ENCODE peak calls at places on chromosome 4, in ten cellular contexts. L, J, T, D, B, K, P, O, M and V are unnamed samples. For H3K9me3 and H3K4me1, the result is how much of the 10 kb centered on the place peaks cover.

GRCh38 chr4:145805490-145805889 is 125.5 kb downstream of the C4orf51 start:
- DNase-seq in P (no peak), L (peak), M (peak), B (no peak), D (no peak), J (no peak), K (no peak), T (no peak), O (no peak), V (no peak)

GRCh38 chr4:105462610-105463009 is 11.3 kb downstream of the PPA2 start:
- DNase-seq in B (no peak), L (no peak), M (no peak), J (no peak), T (no peak), D (no peak), O (no peak), P (no peak), K (no peak), V (no peak)

GRCh38 chr4:48445704-48446103 is 37.4 kb upstream of the SLC10A4 start:
- DNase-seq in P (no peak), B (no peak), J (no peak), T (no peak), M (no peak), K (no peak), D (peak), O (no peak), L (peak), V (no peak)

GRCh38 chr4:157358439-157358838 is 137.9 kb downstream of the GRIA2 start:
- DNase-seq in M (no peak), K (no peak), J (no peak), B (no peak), L (no peak), T (no peak), P (no peak), D (no peak), O (no peak), V (no peak)

GRCh38 chr4:112253382-112254000 is 21.9 kb downstream of the AP1AR start:
- DNase-seq in M (no peak), J (no peak), D (no peak), T (no peak), P (no peak), K (no peak), O (no peak), B (no peak), L (no peak), V (no peak)

GRCh38 chr4:85078016-85078415 is 111.5 kb upstream of the WDFY3 start:
- DNase-seq in B (no peak), P (no peak), O (no peak), J (no peak), L (no peak), D (no peak), K (no peak), T (no peak), M (no peak), V (no peak)

GRCh38 chr4:60034371-60034770 is 1165.8 kb upstream of the ADGRL3 start:
- DNase-seq in M (no peak), P (no peak), T (no peak), B (no peak), O (no peak), K (no peak), D (no peak), L (no peak), J (no peak), V (no peak)

GRCh38 chr4:39383690-39384089 is 17.5 kb upstream of the RFC1 start:
- DNase-seq in P (no peak), T (no peak), B (no peak), J (no peak), K (no peak), D (no peak), O (no peak), M (no peak), L (no peak), V (no peak)

GRCh38 chr4:177251237-177251636 is 58.4 kb upstream of the NEIL3 start:
- DNase-seq in M (no peak), L (no peak), D (no peak), P (no peak), O (no peak), K (no peak), J (no peak), T (no peak), B (no peak), V (no peak)

GRCh38 chr4:124903995-124904722 is 191.6 kb upstream of the ANKRD50 start:
- DNase-seq in B (peak), M (peak), J (no peak), P (no peak), O (no peak), T (no peak), L (peak), D (no peak), K (no peak), V (peak)

GRCh38 chr4:59612235-59612634 is 1587.9 kb upstream of the ADGRL3 start:
- DNase-seq in M (no peak), L (peak), T (no peak), B (no peak), D (peak), P (no peak), O (no peak), K (no peak), J (no peak), V (no peak)

GRCh38 chr4:38621004-38621684 is 42.9 kb upstream of the KLF3 start:
- DNase-seq in L (peak), J (no peak), O (no peak), K (peak), D (peak), B (peak), M (no peak), T (no peak), P (no peak), V (peak)

GRCh38 chr4:176778491-176778890 is 14.2 kb downstream of the VEGFC start:
- DNase-seq in K (no peak), M (no peak), O (no peak), J (no peak), P (no peak), T (no peak), L (peak), D (no peak), B (no peak), V (no peak)

GRCh38 chr4:66855956-66856355 is 689.3 kb downstream of the CENPC start:
- DNase-seq in T (no peak), D (no peak), P (no peak), L (no peak), M (no peak), K (no peak), O (no peak), J (no peak), B (no peak), V (no peak)

GRCh38 chr4:81442479-81443085 is 29.1 kb downstream of the RASGEF1B start:
- DNase-seq in M (no peak), J (no peak), K (no peak), D (no peak), P (no peak), L (peak), O (no peak), B (no peak), T (no peak), V (no peak)

GRCh38 chr4:105060628-105061027 is 86.0 kb upstream of the TET2 start:
- DNase-seq in O (no peak), J (no peak), L (peak), B (no peak), D (no peak), T (no peak), M (no peak), K (no peak), P (no peak), V (no peak)

GRCh38 chr4:96103086-96103485 is 263.2 kb downstream of the PDHA2 start:
- DNase-seq in J (no peak), M (no peak), P (no peak), O (no peak), K (no peak), L (no peak), T (no peak), B (no peak), D (no peak), V (no peak)

GRCh38 chr4:115580901-115581300 is 467.5 kb upstream of the NDST4 start:
- DNase-seq in O (no peak), K (no peak), P (no peak), T (no peak), M (no peak), D (no peak), J (no peak), L (no peak), B (no peak), V (no peak)

GRCh38 chr4:128574706-128575105 is 234.8 kb upstream of the JADE1 start:
- DNase-seq in B (peak), M (peak), J (peak), P (peak), O (peak), K (peak), D (peak), L (peak), T (peak), V (peak)

GRCh38 chr4:149751174-149751573 is 64.5 kb downstream of the IQCM start:
- DNase-seq in J (no peak), T (no peak), B (no peak), M (no peak), K (no peak), O (no peak), D (no peak), L (no peak), P (no peak), V (no peak)

GRCh38 chr4:150280081-150280950 is 202.1 kb downstream of the DCLK2 start:
- DNase-seq in D (no peak), B (no peak), L (peak), M (no peak), T (peak), J (no peak), P (no peak), K (no peak), O (no peak), V (no peak)

GRCh38 chr4:119517361-119518229 is 111.0 kb downstream of the PDE5A start:
- DNase-seq in O (no peak), P (no peak), K (no peak), M (no peak), B (no peak), J (no peak), T (no peak), D (no peak), L (peak), V (no peak)

GRCh38 chr4:144650311-144650820 is 4.4 kb downstream of the HHIP start:
- DNase-seq in M (no peak), T (no peak), L (no peak), P (no peak), J (no peak), D (no peak), B (no peak), O (no peak), K (no peak), V (no peak)

GRCh38 chr4:128153795-128154194 is 92.7 kb downstream of the LARP1B start:
- DNase-seq in M (no peak), K (no peak), L (no peak), T (no peak), P (no peak), J (no peak), B (no peak), O (no peak), D (no peak), V (no peak)

GRCh38 chr4:151921371-151921770 is 160.6 kb upstream of the GATB start:
- DNase-seq in L (peak), B (no peak), J (no peak), P (no peak), T (no peak), M (no peak), K (no peak), O (no peak), D (no peak), V (no peak)

DNA sequence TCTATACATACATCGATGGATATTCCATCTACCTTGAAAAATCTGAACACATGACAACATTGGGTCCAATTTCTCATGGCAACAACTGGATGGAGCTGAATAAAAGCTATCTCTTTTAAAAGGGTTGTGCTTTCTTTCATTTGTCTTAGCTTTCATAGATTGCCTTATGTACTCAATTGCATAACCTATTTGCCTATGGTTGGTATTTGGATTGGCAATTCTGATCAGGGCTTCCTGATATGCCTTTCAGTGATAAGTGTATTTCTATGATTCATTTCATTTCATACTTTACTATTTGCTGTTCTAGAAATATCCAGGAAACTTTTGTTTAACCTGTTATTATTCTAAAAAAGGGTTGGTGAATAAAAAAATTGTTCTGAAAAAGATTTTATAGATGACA is 509.9 kb downstream of the GRXCR1 start:
- DNase-seq in T (no peak), L (no peak), B (no peak), J (no peak), M (no peak), O (no peak), P (no peak), D (no peak), K (no peak), V (no peak)
- H3K9me3 ChIP-seq in T (under half), L (under half), B (under half), J (under half), M (under half), O (under half), P (under half), D (under half), K (under half), V (under half)

DNA sequence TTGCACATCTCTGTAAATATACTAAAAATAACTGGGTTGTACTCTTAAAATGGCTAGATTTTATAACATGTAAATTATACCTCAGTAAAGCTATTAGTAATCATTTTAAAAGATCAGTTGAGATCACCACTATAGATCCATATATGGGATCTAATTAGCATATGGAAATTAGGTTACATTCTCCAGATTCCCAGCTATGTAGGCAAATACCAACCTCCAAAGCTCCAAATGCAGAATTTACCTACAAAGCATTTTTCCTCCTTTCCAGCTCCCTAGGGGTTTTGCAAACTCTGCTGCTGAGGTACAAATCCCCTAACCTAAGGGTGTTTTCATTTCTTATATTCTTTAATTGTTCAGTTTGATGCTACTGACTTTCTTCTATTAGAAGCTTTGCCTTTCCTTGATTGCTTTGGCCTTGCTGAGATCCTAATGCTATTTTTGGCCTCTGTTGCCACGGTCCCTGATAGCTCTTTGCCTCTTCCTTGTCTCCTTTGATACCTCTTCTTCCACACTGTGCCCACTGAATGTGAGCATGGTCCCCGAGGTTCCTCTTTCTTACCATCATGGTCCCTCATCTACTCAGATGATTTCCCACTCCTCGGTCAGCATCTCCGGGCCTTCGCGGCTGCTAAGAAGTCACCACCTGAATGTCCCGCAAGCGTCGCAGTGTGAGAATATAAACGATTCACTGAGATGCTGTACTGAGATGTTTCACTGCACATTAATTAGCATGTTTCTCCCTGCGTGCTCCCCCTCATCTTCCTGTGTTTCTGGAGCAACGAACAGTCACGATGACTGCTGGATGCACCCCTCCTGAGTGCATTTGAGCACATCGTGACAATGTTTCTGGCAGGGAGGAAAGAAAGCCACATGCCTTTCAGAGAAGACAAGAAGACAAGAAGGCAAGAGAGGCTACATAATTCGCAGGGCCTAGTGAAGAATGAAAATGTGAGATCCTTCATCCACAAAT is 23.8 kb downstream of the ENPP6 start:
- DNase-seq in K (no peak), T (no peak), J (no peak), D (no peak), B (no peak), M (no peak), O (no peak), P (no peak), L (no peak), V (no peak)
- TF ChIP-seq POLR2A in K (no peak), T (no peak), J (no peak), D (no peak), B (no peak), M (no peak), O (no peak), P (no peak), L (no peak), V (no peak)

DNA sequence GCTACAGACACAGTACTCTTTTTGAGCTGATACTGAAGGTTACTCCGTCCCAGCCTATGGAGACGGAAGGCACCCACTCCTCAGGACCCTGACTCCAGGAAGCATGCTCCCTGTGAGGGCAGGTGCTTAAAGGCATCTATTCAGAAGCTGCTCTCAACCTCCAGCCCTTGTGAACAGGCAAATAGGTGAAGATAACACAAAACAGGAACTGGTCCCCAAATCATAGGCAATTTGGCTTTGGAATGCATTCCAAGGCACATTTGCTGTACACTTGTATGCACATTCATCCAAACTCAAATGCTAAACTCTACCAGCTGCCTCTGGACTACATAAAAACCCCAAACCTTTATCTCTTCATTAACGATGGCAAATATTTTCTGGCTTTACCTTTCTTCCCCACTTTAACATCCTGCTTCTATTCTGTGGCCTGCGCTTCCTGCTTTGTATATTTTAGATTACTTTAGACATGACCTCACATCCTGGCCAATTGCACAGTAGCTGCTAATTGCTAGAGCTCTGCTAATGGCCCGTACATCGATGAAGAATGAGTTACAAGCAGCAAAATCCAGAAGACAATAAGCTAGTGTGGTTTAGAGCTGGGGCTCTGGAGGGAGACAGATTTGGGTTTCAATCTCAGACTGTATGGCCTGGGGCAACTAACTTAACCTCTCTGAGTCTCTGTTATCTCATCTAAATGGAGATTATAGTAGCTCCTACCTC is 3.2 kb downstream of the SEL1L3 start:
- DNase-seq in L (no peak), M (no peak), K (no peak), P (peak), B (no peak), T (no peak), D (no peak), O (no peak), J (no peak), V (no peak)
- H3K4me1 ChIP-seq in L (under half), M (under half), K (under half), P (half or more), B (under half), T (under half), D (under half), O (under half), J (under half), V (under half)

GRCh38 chr4:184906480-184907097 is 80.8 kb upstream of the ACSL1 start:
- DNase-seq in K (no peak), T (no peak), O (no peak), J (no peak), P (no peak), L (no peak), B (no peak), D (no peak), M (no peak), V (no peak)

GRCh38 chr4:184907810-184908209 is 82.0 kb upstream of the ACSL1 start:
- DNase-seq in J (no peak), T (no peak), B (no peak), L (no peak), M (no peak), K (no peak), O (no peak), P (no peak), D (no peak), V (no peak)

GRCh38 chr4:184907216-184907615 is 81.4 kb upstream of the ACSL1 start:
- DNase-seq in J (no peak), O (no peak), P (no peak), B (no peak), L (no peak), D (no peak), T (no peak), M (no peak), K (no peak), V (no peak)

GRCh38 chr4:184913356-184914143 is 87.8 kb upstream of the ACSL1 start:
- DNase-seq in P (no peak), K (no peak), D (no peak), M (no peak), J (no peak), O (no peak), T (no peak), B (no peak), L (no peak), V (no peak)

DNA sequence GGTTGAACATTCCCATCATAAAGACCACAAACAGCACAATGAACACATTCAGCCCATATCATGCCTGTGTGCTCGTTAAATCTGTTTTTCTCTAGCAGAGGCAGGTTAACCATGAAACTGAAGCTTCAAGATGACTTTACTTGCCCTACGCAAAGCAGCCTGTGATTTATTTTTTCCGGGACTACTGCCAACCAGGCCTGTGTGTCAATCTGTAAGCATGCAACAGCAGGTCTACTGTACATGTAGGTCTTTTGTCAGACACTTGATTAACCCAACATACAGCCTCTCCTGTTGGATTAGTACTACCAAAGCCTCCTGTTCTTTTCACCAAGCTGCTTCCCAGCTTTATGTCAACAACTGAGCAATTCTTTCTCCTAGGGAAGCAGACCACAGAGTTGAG is 85.5 kb upstream of the ACSL1 start:
- DNase-seq in M (no peak), L (peak), O (no peak), T (no peak), K (no peak), D (no peak), B (peak), P (no peak), J (no peak), V (peak)
- H3K9me3 ChIP-seq in M (under half), L (under half), O (under half), T (under half), K (under half), D (under half), B (under half), P (under half), J (under half), V (under half)